ENCODE peak calls at places on chromosomes 2 and 18, in nine cellular contexts. O is cardiac fibroblast; S is OCI-LY7; B is CD4-positive, alpha-beta T cell; W is fibroblast of lung; L is lower leg skin; V is AG10803; P is GM12864; T is IMR-90. X is an unnamed sample.

GRCh38 chr2:233448220-233448559 is 93.9 kb downstream of the DGKD start:
- DNase-seq in O (peak), S (peak), B (no peak), W (no peak), L (peak), V (no peak), P (no peak), T (no peak), X (no peak)

GRCh38 chr2:158686166-158686792 is 108.8 kb upstream of the DAPL1 start:
- DNase-seq in O (peak), S (no peak), B (no peak), W (peak), L (no peak), V (peak), P (no peak), T (peak), X (no peak)

GRCh38 chr18:46278481-46279465 is 174.6 kb downstream of the HAUS1 start:
- DNase-seq in O (peak), S (no peak), B (no peak), W (peak), L (no peak), V (peak), P (no peak), T (peak), X (no peak)

GRCh38 chr2:132489150-132489549 is 72.5 kb downstream of the GPR39 start:
- DNase-seq in O (peak), S (no peak), B (no peak), W (peak), L (no peak), V (no peak), P (no peak), T (peak), X (peak)

GRCh38 chr2:196748123-196748522 is 51.4 kb downstream of the GTF3C3 start:
- DNase-seq in O (no peak), S (no peak), B (no peak), W (no peak), L (no peak), V (no peak), P (no peak), T (no peak), X (no peak)

GRCh38 chr2:181306785-181307184 is 150.4 kb upstream of the ITGA4 start:
- DNase-seq in O (peak), S (peak), B (no peak), W (peak), L (no peak), V (no peak), P (no peak), T (peak), X (no peak)

GRCh38 chr2:18763338-18763737 is 174.0 kb upstream of the NT5C1B start:
- DNase-seq in O (peak), S (no peak), B (no peak), W (peak), L (no peak), V (no peak), P (no peak), T (peak), X (no peak)

GRCh38 chr2:164447660-164448059 is 173.6 kb downstream of the GRB14 start:
- DNase-seq in O (no peak), S (no peak), B (no peak), W (no peak), L (no peak), V (no peak), P (no peak), T (no peak), X (no peak)

GRCh38 chr2:47205576-47206141 is 50.6 kb upstream of the STPG4 start:
- DNase-seq in O (no peak), S (no peak), B (no peak), W (peak), L (no peak), V (peak), P (no peak), T (peak), X (no peak)

GRCh38 chr2:155546715-155547555 is 785.6 kb downstream of the NR4A2 start:
- DNase-seq in O (peak), S (no peak), B (no peak), W (peak), L (no peak), V (no peak), P (no peak), T (no peak), X (no peak)

GRCh38 chr18:54020346-54020745 is 204.1 kb downstream of the MBD2 start:
- DNase-seq in O (peak), S (no peak), B (no peak), W (peak), L (no peak), V (peak), P (no peak), T (no peak), X (no peak)

GRCh38 chr2:120397362-120397811 is 51.5 kb downstream of the INHBB start:
- DNase-seq in O (no peak), S (no peak), B (no peak), W (peak), L (peak), V (peak), P (no peak), T (no peak), X (no peak)

GRCh38 chr2:14064346-14064745 is 568.2 kb upstream of the LRATD1 start:
- DNase-seq in O (no peak), S (no peak), B (no peak), W (no peak), L (no peak), V (no peak), P (no peak), T (no peak), X (no peak)

GRCh38 chr2:235493402-235493774 is 455 bp upstream of the AGAP1 start:
- DNase-seq in O (peak), S (no peak), B (no peak), W (peak), L (no peak), V (no peak), P (no peak), T (peak), X (no peak)

GRCh38 chr2:174492963-174493431 is 6.2 kb upstream of the GPR155 start:
- DNase-seq in O (no peak), S (peak), B (peak), W (no peak), L (no peak), V (no peak), P (peak), T (no peak), X (no peak)

GRCh38 chr18:56001576-56001975 is 413.6 kb upstream of the TCF4 start:
- DNase-seq in O (peak), S (no peak), B (no peak), W (peak), L (no peak), V (peak), P (no peak), T (no peak), X (no peak)

GRCh38 chr2:19362094-19362649 is 3.7 kb upstream of the OSR1 start:
- DNase-seq in O (peak), S (peak), B (no peak), W (peak), L (no peak), V (no peak), P (no peak), T (peak), X (no peak)

GRCh38 chr2:9998916-9999654 is 44.3 kb upstream of the KLF11 start:
- DNase-seq in O (no peak), S (no peak), B (no peak), W (no peak), L (peak), V (no peak), P (no peak), T (no peak), X (no peak)

GRCh38 chr2:127153691-127154158 is 46.8 kb upstream of the BIN1 start:
- DNase-seq in O (peak), S (no peak), B (no peak), W (peak), L (no peak), V (peak), P (no peak), T (peak), X (peak)

GRCh38 chr2:154945977-154946376 is 247.5 kb downstream of the KCNJ3 start:
- DNase-seq in O (no peak), S (no peak), B (no peak), W (no peak), L (no peak), V (no peak), P (no peak), T (no peak), X (no peak)

GRCh38 chr2:42951263-42951938 is 159.0 kb upstream of the HAAO start:
- DNase-seq in O (no peak), S (no peak), B (no peak), W (no peak), L (no peak), V (no peak), P (no peak), T (no peak), X (no peak)

GRCh38 chr2:171318463-171318934 is 115.3 kb downstream of the METTL8 start:
- DNase-seq in O (no peak), S (peak), B (no peak), W (peak), L (no peak), V (peak), P (no peak), T (peak), X (no peak)

GRCh38 chr2:196927318-196928225 is 1.1 kb upstream of the PGAP1 start:
- DNase-seq in O (peak), S (peak), B (peak), W (peak), L (no peak), V (peak), P (no peak), T (peak), X (no peak)

GRCh38 chr2:11749646-11750349 is 3.4 kb downstream of the LPIN1 start:
- DNase-seq in O (no peak), S (peak), B (no peak), W (peak), L (no peak), V (peak), P (no peak), T (peak), X (no peak)

GRCh38 chr2:223884399-223884798 is 47.0 kb upstream of the AP1S3 start:
- DNase-seq in O (peak), S (no peak), B (no peak), W (peak), L (no peak), V (peak), P (no peak), T (peak), X (no peak)

GRCh38 chr2:26633351-26633945 is 7.7 kb downstream of the CIB4 start:
- DNase-seq in O (no peak), S (no peak), B (no peak), W (no peak), L (no peak), V (no peak), P (no peak), T (no peak), X (no peak)

GRCh38 chr2:168033966-168034365 is 213.4 kb downstream of the STK39 start:
- DNase-seq in O (no peak), S (no peak), B (no peak), W (no peak), L (no peak), V (no peak), P (no peak), T (no peak), X (no peak)

GRCh38 chr2:202135111-202135874 is 62.2 kb downstream of the KIAA2012 start:
- DNase-seq in O (peak), S (no peak), B (no peak), W (peak), L (peak), V (peak), P (no peak), T (peak), X (no peak)

GRCh38 chr2:241611062-241611461 is 25.9 kb downstream of the THAP4 start:
- DNase-seq in O (no peak), S (no peak), B (no peak), W (no peak), L (no peak), V (no peak), P (no peak), T (no peak), X (no peak)

GRCh38 chr2:112142525-112143078 is 4.4 kb downstream of the FBLN7 start:
- DNase-seq in O (no peak), S (no peak), B (no peak), W (no peak), L (no peak), V (no peak), P (no peak), T (no peak), X (no peak)

GRCh38 chr2:204472375-204472774 is 72.9 kb upstream of the PARD3B start:
- DNase-seq in O (no peak), S (no peak), B (no peak), W (peak), L (no peak), V (no peak), P (no peak), T (peak), X (no peak)

GRCh38 chr18:12079504-12080237 is 14.0 kb upstream of the ANKRD62 start:
- DNase-seq in O (peak), S (no peak), B (no peak), W (peak), L (no peak), V (peak), P (no peak), T (peak), X (peak)

GRCh38 chr18:12076424-12077140 is 17.1 kb upstream of the ANKRD62 start:
- DNase-seq in O (peak), S (no peak), B (no peak), W (peak), L (no peak), V (peak), P (no peak), T (peak), X (no peak)

GRCh38 chr18:12074734-12075133 is 18.9 kb upstream of the ANKRD62 start:
- DNase-seq in O (peak), S (no peak), B (no peak), W (no peak), L (no peak), V (no peak), P (no peak), T (no peak), X (no peak)
- TF ChIP-seq CTCF in O (no peak), S (no peak), B (no peak), W (no peak), L (no peak), V (no peak), P (no peak), T (no peak), X (no peak)

DNA sequence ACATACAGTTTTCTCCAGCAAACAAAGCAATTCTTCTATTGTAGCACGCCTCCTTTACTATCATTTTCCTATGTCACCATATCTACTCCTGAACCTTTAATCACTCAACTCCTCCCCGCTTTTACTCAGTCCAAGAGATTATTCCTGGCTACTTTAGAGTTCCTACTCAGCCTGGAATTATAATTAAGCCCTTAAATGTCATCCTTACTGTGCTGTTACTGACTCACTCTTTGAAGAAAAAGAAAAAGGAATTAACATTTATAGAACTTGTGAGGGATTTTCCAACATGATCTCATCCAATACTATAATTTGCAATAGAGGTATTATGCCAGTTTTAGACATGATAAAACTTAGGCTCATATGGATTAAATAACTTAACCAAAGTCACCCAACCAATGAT is 61.7 kb downstream of the CCDC88A start:
- DNase-seq in O (peak), S (no peak), B (no peak), W (peak), L (no peak), V (peak), P (no peak), T (peak), X (no peak)
- TF ChIP-seq CTCF in O (no peak), S (no peak), B (no peak), W (no peak), L (no peak), V (no peak), P (no peak), T (no peak), X (no peak)

DNA sequence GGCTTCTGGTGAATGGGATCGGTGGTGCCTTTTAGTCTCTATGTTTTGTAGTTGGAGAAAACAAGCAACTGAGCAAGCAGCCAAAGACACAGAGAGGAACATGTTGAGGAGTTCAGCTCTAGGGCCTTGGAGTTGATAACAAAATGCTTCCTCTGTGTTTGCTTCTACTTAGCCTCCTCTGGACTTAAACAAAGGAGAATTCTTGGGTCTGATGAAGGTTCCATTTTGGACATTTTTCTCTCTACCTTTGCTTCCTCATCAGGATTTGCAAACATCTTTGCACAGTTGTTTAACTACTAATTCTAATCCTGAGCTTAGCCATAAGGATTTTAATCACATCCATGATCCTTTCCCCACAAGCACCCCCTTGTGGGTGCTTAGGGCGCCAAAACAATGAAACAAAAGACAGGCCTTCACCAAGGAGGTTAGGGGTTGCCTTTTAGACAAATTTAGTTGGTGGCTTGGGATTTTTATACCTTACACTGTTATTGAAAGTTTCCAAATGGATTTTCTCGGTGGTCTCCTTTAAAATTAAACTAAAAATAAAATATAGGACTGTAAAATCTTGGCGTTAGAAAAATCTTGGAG is 148.5 kb upstream of the SATB2 start:
- DNase-seq in O (no peak), S (no peak), B (no peak), W (no peak), L (no peak), V (no peak), P (no peak), T (no peak), X (no peak)
- TF ChIP-seq CTCF in O (peak), S (peak), B (no peak), W (no peak), L (no peak), V (peak), P (no peak), T (peak), X (no peak)

GRCh38 chr2:102158336-102158735 is 15.8 kb downstream of the IL1R1 start:
- DNase-seq in O (no peak), S (no peak), B (no peak), W (no peak), L (no peak), V (no peak), P (no peak), T (no peak), X (no peak)
- TF ChIP-seq CTCF in O (no peak), S (no peak), B (no peak), W (no peak), L (no peak), V (no peak), P (no peak), T (no peak), X (no peak)

DNA sequence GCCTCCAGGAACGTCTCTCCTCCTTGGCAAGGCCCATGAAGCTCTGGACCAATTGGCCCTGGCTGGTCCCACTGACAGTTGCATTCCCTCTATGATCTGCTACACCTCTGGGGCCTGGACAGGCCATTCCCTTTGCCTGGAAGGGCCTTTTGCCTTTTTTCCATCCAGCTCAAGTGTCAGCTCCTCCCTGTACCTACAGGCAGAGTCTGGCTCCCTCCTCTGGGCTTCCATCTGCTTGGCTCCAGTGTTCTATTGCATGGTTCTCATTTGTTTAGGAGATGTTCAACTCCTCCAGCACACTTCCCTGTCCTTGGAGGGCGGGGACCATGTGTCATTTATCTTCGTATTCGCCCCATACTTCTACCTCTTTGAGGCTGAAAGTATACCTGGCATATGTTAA is 61.1 kb downstream of the PRKCE start:
- DNase-seq in O (no peak), S (no peak), B (no peak), W (no peak), L (no peak), V (no peak), P (no peak), T (no peak), X (no peak)
- TF ChIP-seq CTCF in O (no peak), S (no peak), B (no peak), W (no peak), L (no peak), V (no peak), P (no peak), T (no peak), X (no peak)

GRCh38 chr2:216877085-216877484 is 17.2 kb upstream of the TNP1 start:
- DNase-seq in O (peak), S (no peak), B (no peak), W (no peak), L (no peak), V (no peak), P (no peak), T (no peak), X (no peak)
- TF ChIP-seq CTCF in O (peak), S (peak), B (no peak), W (no peak), L (no peak), V (no peak), P (peak), T (no peak), X (no peak)

GRCh38 chr2:238151628-238152235 is 7.0 kb upstream of the ERFE start:
- DNase-seq in O (no peak), S (no peak), B (no peak), W (no peak), L (no peak), V (no peak), P (no peak), T (no peak), X (no peak)

GRCh38 chr2:238155051-238155760 is 3.6 kb upstream of the ERFE start:
- DNase-seq in O (peak), S (no peak), B (no peak), W (peak), L (no peak), V (peak), P (no peak), T (peak), X (no peak)

GRCh38 chr2:238151205-238151604 is 7.6 kb upstream of the ERFE start:
- DNase-seq in O (no peak), S (no peak), B (no peak), W (no peak), L (no peak), V (no peak), P (no peak), T (no peak), X (no peak)

GRCh38 chr2:238154570-238154969 is 4.2 kb upstream of the ERFE start:
- DNase-seq in O (no peak), S (no peak), B (no peak), W (no peak), L (no peak), V (no peak), P (no peak), T (no peak), X (no peak)

GRCh38 chr2:238152811-238153688 is 5.7 kb upstream of the ERFE start:
- DNase-seq in O (no peak), S (no peak), B (no peak), W (no peak), L (no peak), V (no peak), P (no peak), T (no peak), X (no peak)
- TF ChIP-seq CTCF in O (no peak), S (peak), B (no peak), W (peak), L (no peak), V (peak), P (peak), T (peak), X (no peak)